ENCODE peak calls at places on chromosome 5, in five cellular contexts. One of them, this sample, is unnamed.
A peak's percentile ranks its signal among the peaks of the same experiment; 100 is the strongest.

GRCh38 chr5:35857606-35858205 is 1.0 kb downstream of the IL7R start:
- DNase-seq in mucosa of descending colon: no peak
- DNase-seq in prostate gland: no peak
- DNase-seq in GM12865: no peak
- DNase-seq in astrocyte of the spinal cord: peak; percentile 82
- DNase-seq in this sample: peak; percentile 60

GRCh38 chr5:130652178-130652577 is 512.9 kb downstream of the HINT1 start:
- DNase-seq in mucosa of descending colon: no peak
- DNase-seq in prostate gland: no peak
- DNase-seq in GM12865: no peak
- DNase-seq in astrocyte of the spinal cord: peak; percentile 77
- DNase-seq in this sample: peak; percentile 71

GRCh38 chr5:90803891-90804290 is 245.3 kb downstream of the ADGRV1 start:
- DNase-seq in mucosa of descending colon: no peak
- DNase-seq in prostate gland: no peak
- DNase-seq in GM12865: no peak
- DNase-seq in astrocyte of the spinal cord: no peak
- DNase-seq in this sample: no peak

GRCh38 chr5:64158827-64159226 is 6.8 kb upstream of the RNF180 start:
- DNase-seq in mucosa of descending colon: no peak
- DNase-seq in prostate gland: no peak
- DNase-seq in GM12865: no peak
- DNase-seq in astrocyte of the spinal cord: no peak
- DNase-seq in this sample: no peak

GRCh38 chr5:60961685-60962084 is 16.7 kb downstream of the NDUFAF2 start:
- DNase-seq in mucosa of descending colon: no peak
- DNase-seq in prostate gland: no peak
- DNase-seq in GM12865: no peak
- DNase-seq in astrocyte of the spinal cord: peak; percentile 24
- DNase-seq in this sample: peak; percentile 81

GRCh38 chr5:154603978-154604679 is 126.1 kb upstream of the HAND1 start:
- DNase-seq in mucosa of descending colon: no peak
- DNase-seq in prostate gland: no peak
- DNase-seq in GM12865: peak; percentile 17
- DNase-seq in astrocyte of the spinal cord: no peak
- DNase-seq in this sample: peak; percentile 23

GRCh38 chr5:12624776-12625560 is 720.7 kb upstream of the CTNND2 start:
- DNase-seq in mucosa of descending colon: no peak
- DNase-seq in prostate gland: no peak
- DNase-seq in GM12865: no peak
- DNase-seq in astrocyte of the spinal cord: no peak
- DNase-seq in this sample: no peak

GRCh38 chr5:43000198-43000840 is 39.8 kb downstream of the ANXA2R start:
- DNase-seq in mucosa of descending colon: no peak
- DNase-seq in prostate gland: peak; percentile 49
- DNase-seq in GM12865: no peak
- DNase-seq in astrocyte of the spinal cord: peak; percentile 56
- DNase-seq in this sample: peak; percentile 60

GRCh38 chr5:149397530-149397929 is 18.4 kb upstream of the IL17B start:
- DNase-seq in mucosa of descending colon: no peak
- DNase-seq in prostate gland: no peak
- DNase-seq in GM12865: no peak
- DNase-seq in astrocyte of the spinal cord: peak; percentile 84
- DNase-seq in this sample: peak; percentile 97

GRCh38 chr5:120803282-120803681 is 339.2 kb downstream of the PRR16 start:
- DNase-seq in mucosa of descending colon: no peak
- DNase-seq in prostate gland: no peak
- DNase-seq in GM12865: no peak
- DNase-seq in astrocyte of the spinal cord: peak; percentile 49
- DNase-seq in this sample: peak; percentile 55

GRCh38 chr5:1495525-1495897 is 28.2 kb downstream of the LPCAT1 start:
- DNase-seq in mucosa of descending colon: no peak
- DNase-seq in prostate gland: no peak
- DNase-seq in GM12865: peak; percentile 78
- DNase-seq in astrocyte of the spinal cord: no peak
- DNase-seq in this sample: no peak

GRCh38 chr5:1492757-1493156 is 31.0 kb downstream of the LPCAT1 start:
- DNase-seq in mucosa of descending colon: no peak
- DNase-seq in prostate gland: no peak
- DNase-seq in GM12865: peak; percentile 63
- DNase-seq in astrocyte of the spinal cord: no peak
- DNase-seq in this sample: peak; percentile 27

GRCh38 chr5:1493941-1494340 is 29.8 kb downstream of the LPCAT1 start:
- DNase-seq in mucosa of descending colon: no peak
- DNase-seq in prostate gland: no peak
- DNase-seq in GM12865: no peak
- DNase-seq in astrocyte of the spinal cord: no peak
- DNase-seq in this sample: no peak

GRCh38 chr5:1494780-1495524 is 28.8 kb downstream of the LPCAT1 start:
- DNase-seq in mucosa of descending colon: peak; percentile 88
- DNase-seq in prostate gland: no peak
- DNase-seq in GM12865: peak; percentile 97
- DNase-seq in astrocyte of the spinal cord: no peak
- DNase-seq in this sample: no peak

DNA sequence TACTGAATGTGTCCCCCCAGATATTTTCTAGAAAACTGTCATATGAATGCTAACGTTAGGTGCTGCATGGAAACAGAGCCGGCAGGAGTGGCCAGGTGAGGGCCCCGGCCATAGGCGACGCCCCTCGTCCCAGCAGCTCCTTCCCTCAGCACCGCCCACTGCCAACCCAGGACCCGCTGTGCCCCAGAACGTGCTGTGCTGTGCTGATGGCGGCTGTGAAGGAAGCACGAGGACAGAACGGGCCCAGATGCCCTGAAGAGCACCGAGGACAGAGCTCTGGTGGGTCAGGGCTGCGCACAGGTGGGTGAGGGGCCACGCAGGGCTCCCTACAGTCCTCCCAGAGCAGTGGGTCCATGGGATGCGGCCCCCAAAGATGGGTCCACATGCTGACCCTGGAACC is 30.3 kb downstream of the LPCAT1 start:
- DNase-seq in mucosa of descending colon: no peak
- DNase-seq in prostate gland: no peak
- DNase-seq in GM12865: peak; percentile 71
- DNase-seq in astrocyte of the spinal cord: no peak
- DNase-seq in this sample: no peak
- H3K4me3 ChIP-seq in mucosa of descending colon: no peak overlapping the region
- H3K4me3 ChIP-seq in prostate gland: no peak overlapping the region
- H3K4me3 ChIP-seq in GM12865: peak overlapping the region; percentile 73
- H3K4me3 ChIP-seq in astrocyte of the spinal cord: no peak overlapping the region
- H3K4me3 ChIP-seq in this sample: no peak overlapping the region

DNA sequence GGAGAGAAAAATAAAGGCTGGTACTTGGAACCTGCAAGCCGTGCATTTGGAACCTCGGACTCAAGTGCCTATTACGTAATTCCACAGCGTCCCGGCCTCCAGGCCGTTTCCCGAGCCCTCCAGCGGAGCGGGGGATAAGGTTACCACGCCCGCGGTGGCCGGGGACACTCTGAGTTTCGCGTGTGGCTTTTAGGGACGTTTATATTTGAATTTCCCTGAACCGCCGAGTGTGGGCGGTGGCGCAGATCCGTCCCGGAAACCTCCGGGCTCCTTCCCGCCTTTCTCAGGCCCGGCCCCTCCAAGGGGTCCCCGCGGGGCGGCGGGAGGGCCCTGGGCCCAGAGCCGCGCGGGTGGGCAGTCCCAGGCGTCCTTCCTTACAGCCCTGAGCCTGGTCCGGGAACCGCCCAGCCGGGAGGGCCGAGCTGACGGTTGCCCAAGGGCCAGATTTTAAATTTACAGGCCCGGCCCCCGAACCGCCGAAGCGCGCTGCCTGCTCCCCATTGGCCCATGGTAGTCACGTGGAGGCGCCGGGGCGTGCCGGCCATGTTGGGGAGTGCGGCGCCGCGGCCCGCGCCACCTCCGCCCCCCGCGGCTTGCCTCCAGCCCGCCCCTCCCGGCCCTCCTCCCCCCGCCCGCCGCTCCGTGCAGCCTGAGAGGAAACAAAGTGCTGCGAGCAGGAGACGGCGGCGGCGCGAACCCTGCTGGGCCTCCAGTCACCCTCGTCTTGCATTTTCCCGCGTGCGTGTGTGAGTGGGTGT is at the start of gene LMNB1:
- DNase-seq in mucosa of descending colon: peak; percentile 97
- DNase-seq in prostate gland: peak; percentile 90
- DNase-seq in GM12865: peak; percentile 99
- DNase-seq in astrocyte of the spinal cord: peak; percentile 98
- DNase-seq in this sample: peak; percentile 95
- TF ChIP-seq CTCF in mucosa of descending colon: no peak
- TF ChIP-seq CTCF in prostate gland: peak; percentile 28
- TF ChIP-seq CTCF in GM12865: no peak
- TF ChIP-seq CTCF in astrocyte of the spinal cord: no peak
- TF ChIP-seq CTCF in this sample: no peak

DNA sequence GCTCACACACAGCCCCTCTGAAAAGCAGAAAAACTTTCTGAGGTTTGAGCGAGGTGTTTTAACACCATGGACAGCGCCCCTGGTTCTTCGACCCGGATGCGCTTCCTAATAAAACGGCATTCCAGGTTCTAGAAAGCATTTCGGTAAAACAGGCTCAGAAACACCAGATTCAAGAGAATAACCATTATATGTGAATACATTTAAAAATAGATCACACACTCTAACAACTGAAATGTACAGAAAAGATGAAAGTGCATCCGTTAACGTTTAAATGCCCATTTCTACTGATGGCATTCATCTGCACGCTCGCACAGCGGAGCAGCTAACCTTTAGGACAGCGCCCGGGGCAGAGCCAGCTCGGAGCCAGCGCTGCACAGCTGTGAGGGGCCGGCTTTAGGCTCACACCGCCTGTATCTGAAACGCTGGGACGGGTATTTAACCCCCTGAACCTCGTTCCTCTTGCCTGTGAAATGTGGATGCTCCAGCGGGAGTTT is 26.3 kb upstream of the TENT4A start:
- DNase-seq in mucosa of descending colon: no peak
- DNase-seq in prostate gland: no peak
- DNase-seq in GM12865: no peak
- DNase-seq in astrocyte of the spinal cord: peak; percentile 66
- DNase-seq in this sample: peak; percentile 70
- H3K4me3 ChIP-seq in mucosa of descending colon: no peak overlapping the region
- H3K4me3 ChIP-seq in prostate gland: no peak overlapping the region
- H3K4me3 ChIP-seq in GM12865: no peak overlapping the region
- H3K4me3 ChIP-seq in astrocyte of the spinal cord: peak overlapping the region; percentile 30
- H3K4me3 ChIP-seq in this sample: peak overlapping the region; percentile 51

GRCh38 chr5:141094481-141095262 is at the start of gene PCDHB2:
- DNase-seq in mucosa of descending colon: no peak
- DNase-seq in prostate gland: peak; percentile 16
- DNase-seq in GM12865: no peak
- DNase-seq in astrocyte of the spinal cord: peak; percentile 1
- DNase-seq in this sample: peak; percentile 1
- TF ChIP-seq CTCF in mucosa of descending colon: no peak
- TF ChIP-seq CTCF in prostate gland: no peak
- TF ChIP-seq CTCF in GM12865: no peak
- TF ChIP-seq CTCF in astrocyte of the spinal cord: no peak
- TF ChIP-seq CTCF in this sample: peak; percentile 2

DNA sequence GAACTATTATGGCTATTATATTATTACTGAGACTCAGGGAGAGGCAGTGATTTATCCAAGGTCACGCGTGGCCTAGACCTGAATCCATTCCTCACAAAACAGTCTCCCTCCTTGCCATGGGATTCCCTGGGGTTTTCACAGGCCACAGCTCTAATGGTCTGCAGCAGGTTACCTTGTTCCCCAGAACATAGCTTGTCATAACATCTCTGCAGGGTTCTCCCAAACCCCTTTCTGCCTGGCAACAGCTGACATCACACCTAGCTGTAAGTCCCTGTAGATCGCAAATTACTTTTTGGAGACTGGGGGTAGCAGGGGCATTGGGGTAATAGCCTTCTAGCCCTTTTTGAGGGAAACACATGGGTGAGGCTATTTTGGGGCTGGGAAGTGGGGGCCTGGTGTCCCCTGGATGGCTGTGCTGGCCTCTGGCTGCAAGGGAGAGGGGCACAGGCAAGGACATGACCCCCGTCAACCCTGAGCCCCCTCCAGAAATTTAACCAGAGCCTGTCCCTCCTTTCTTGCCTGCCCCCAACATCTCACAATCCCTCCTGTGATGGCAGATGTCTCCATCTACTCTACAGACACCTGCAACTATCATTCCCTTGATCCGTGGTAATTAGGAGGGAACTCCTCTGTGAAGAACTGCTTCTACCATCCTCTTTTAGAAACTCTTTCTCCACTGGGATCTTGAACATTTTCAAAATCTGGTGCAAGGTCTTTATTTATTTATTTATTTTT is 1.3 kb downstream of the CD74 start:
- DNase-seq in mucosa of descending colon: peak; percentile 70
- DNase-seq in prostate gland: no peak
- DNase-seq in GM12865: peak; percentile 88
- DNase-seq in astrocyte of the spinal cord: no peak
- DNase-seq in this sample: peak; percentile 61
- H3K4me3 ChIP-seq in mucosa of descending colon: no peak overlapping the region
- H3K4me3 ChIP-seq in prostate gland: peak overlapping the region; percentile 34
- H3K4me3 ChIP-seq in GM12865: peak overlapping the region; percentile 74
- H3K4me3 ChIP-seq in astrocyte of the spinal cord: no peak overlapping the region
- H3K4me3 ChIP-seq in this sample: no peak overlapping the region

GRCh38 chr5:73673161-73673591 is 47.2 kb downstream of the ARHGEF28 start:
- DNase-seq in mucosa of descending colon: no peak
- DNase-seq in prostate gland: no peak
- DNase-seq in GM12865: no peak
- DNase-seq in astrocyte of the spinal cord: peak; percentile 82
- DNase-seq in this sample: peak; percentile 93
- TF ChIP-seq CTCF in mucosa of descending colon: no peak
- TF ChIP-seq CTCF in prostate gland: no peak
- TF ChIP-seq CTCF in GM12865: no peak
- TF ChIP-seq CTCF in astrocyte of the spinal cord: no peak
- TF ChIP-seq CTCF in this sample: peak; percentile 29

This sample was measured in choroid plexus epithelial cell.